ENCODE peak calls at places on chromosomes 12 and 14, in nine cellular contexts. J, N, B, S, F, Z, I, U and Y are unnamed samples.

GRCh38 chr12:75529826-75530225 is 18.4 kb upstream of the KRR1 start:
- DNase-seq in J (no peak), N (no peak), S (no peak), Z (no peak), F (no peak), U (no peak), B (no peak), I (no peak), Y (no peak)

GRCh38 chr12:122024132-122024785 is 2.6 kb downstream of the BCL7A start:
- DNase-seq in N (no peak), I (no peak), Z (no peak), S (no peak), F (no peak), B (peak), J (no peak), U (no peak), Y (no peak)

GRCh38 chr14:71890541-71890940 is 41.7 kb upstream of the RGS6 start:
- DNase-seq in Z (no peak), B (no peak), I (no peak), U (no peak), S (no peak), F (no peak), N (no peak), J (no peak), Y (no peak)

GRCh38 chr12:116697305-116698130 is 40.4 kb downstream of the SPRING1 start:
- DNase-seq in I (no peak), J (no peak), U (no peak), S (peak), Z (no peak), N (peak), F (no peak), B (no peak), Y (no peak)

GRCh38 chr12:71438670-71439361 is 782 bp upstream of the LGR5 start:
- DNase-seq in J (no peak), F (no peak), S (no peak), B (no peak), U (no peak), Z (no peak), N (no peak), I (no peak), Y (no peak)

GRCh38 chr12:49253033-49253623 is 11.8 kb upstream of the TUBA1C start:
- DNase-seq in J (no peak), U (no peak), Z (no peak), B (peak), N (no peak), S (no peak), F (no peak), I (peak), Y (no peak)

GRCh38 chr12:89671469-89671868 is 37.2 kb downstream of the ATP2B1 start:
- DNase-seq in U (no peak), Z (no peak), S (no peak), J (no peak), F (no peak), I (peak), N (no peak), B (peak), Y (no peak)

GRCh38 chr12:120662879-120663278 is 22.5 kb downstream of the CABP1 start:
- DNase-seq in J (no peak), B (no peak), U (no peak), S (no peak), I (no peak), N (peak), F (no peak), Z (no peak), Y (no peak)

GRCh38 chr14:77043984-77044485 is 15.5 kb upstream of the IRF2BPL start:
- DNase-seq in S (no peak), N (no peak), U (no peak), J (no peak), B (no peak), Z (no peak), I (no peak), F (no peak), Y (no peak)

GRCh38 chr14:104822821-104823615 is 22.1 kb downstream of the ZBTB42 start:
- DNase-seq in I (no peak), S (no peak), J (no peak), B (no peak), U (no peak), N (no peak), F (peak), Z (no peak), Y (no peak)

GRCh38 chr12:124916370-124917134 is 2.1 kb upstream of the UBC start:
- DNase-seq in I (peak), Z (peak), B (peak), J (no peak), S (no peak), N (peak), U (no peak), F (no peak), Y (no peak)

GRCh38 chr12:126093911-126094310 is 1028.7 kb downstream of the AACS start:
- DNase-seq in J (no peak), F (no peak), N (no peak), S (no peak), I (peak), U (no peak), Z (no peak), B (no peak), Y (no peak)

GRCh38 chr12:125249932-125250331 is 184.7 kb downstream of the AACS start:
- DNase-seq in U (no peak), S (no peak), F (no peak), J (no peak), B (no peak), Z (no peak), I (no peak), N (no peak), Y (no peak)

GRCh38 chr14:24428628-24429394 is 657 bp downstream of the CBLN3 start:
- DNase-seq in S (no peak), N (no peak), F (peak), Z (no peak), I (no peak), J (no peak), U (no peak), B (no peak), Y (no peak)

GRCh38 chr14:43640718-43641267 is 866.3 kb downstream of the FSCB start:
- DNase-seq in N (no peak), J (no peak), Z (no peak), U (no peak), S (no peak), F (no peak), B (no peak), I (no peak), Y (no peak)

GRCh38 chr14:40694026-40694425 is 912.6 kb upstream of the LRFN5 start:
- DNase-seq in J (no peak), I (no peak), N (no peak), B (no peak), S (no peak), F (no peak), Z (no peak), U (no peak), Y (no peak)

GRCh38 chr12:71183846-71184245 is 26.0 kb upstream of the TSPAN8 start:
- DNase-seq in U (no peak), F (no peak), J (no peak), I (peak), N (no peak), B (no peak), S (no peak), Z (no peak), Y (no peak)

GRCh38 chr12:7107181-7108041 is 1.6 kb downstream of the C1RL start:
- DNase-seq in S (no peak), F (no peak), B (peak), N (peak), U (no peak), I (no peak), Z (no peak), J (no peak), Y (no peak)

GRCh38 chr12:2284857-2285256 is 232.1 kb downstream of the CACNA1C start:
- DNase-seq in Z (peak), I (peak), F (no peak), B (peak), U (no peak), S (peak), J (no peak), N (peak), Y (peak)

GRCh38 chr12:108852674-108853073 is 4.7 kb downstream of the SSH1 start:
- DNase-seq in N (no peak), B (no peak), Z (no peak), U (no peak), J (no peak), S (no peak), F (no peak), I (peak), Y (no peak)

GRCh38 chr12:53069621-53070410 is 9.4 kb downstream of the SPRYD3 start:
- DNase-seq in S (no peak), Z (no peak), U (no peak), J (no peak), N (no peak), F (peak), I (no peak), B (no peak), Y (no peak)

GRCh38 chr12:64526859-64527258 is 74.9 kb downstream of the TBK1 start:
- DNase-seq in I (no peak), Z (no peak), J (no peak), N (no peak), B (no peak), F (no peak), U (no peak), S (no peak), Y (no peak)

GRCh38 chr12:100020370-100020769 is 35.6 kb upstream of the ANKS1B start:
- DNase-seq in B (peak), Z (no peak), I (peak), J (no peak), N (no peak), S (no peak), U (no peak), F (no peak), Y (no peak)

GRCh38 chr12:50620050-50620974 is 115.5 kb downstream of the DIP2B start:
- DNase-seq in J (no peak), F (no peak), U (no peak), Z (no peak), N (no peak), S (no peak), I (peak), B (peak), Y (no peak)

GRCh38 chr12:51382173-51382572 is 9.0 kb downstream of the GALNT6 start:
- DNase-seq in F (no peak), N (no peak), I (no peak), B (no peak), Z (no peak), J (no peak), S (no peak), U (no peak), Y (no peak)

GRCh38 chr12:6963741-6964446 is 6.6 kb downstream of the PHB2 start:
- DNase-seq in F (no peak), I (no peak), S (no peak), J (no peak), Z (no peak), B (no peak), N (no peak), U (no peak), Y (no peak)

GRCh38 chr12:34404377-34405285 is 382.3 kb downstream of the ALG10 start:
- DNase-seq in Z (peak), U (no peak), J (no peak), I (no peak), B (no peak), S (peak), N (no peak), F (peak), Y (peak)

GRCh38 chr12:119826661-119827435 is 50.3 kb downstream of the CIT start:
- DNase-seq in Z (no peak), B (no peak), N (no peak), J (no peak), S (no peak), U (no peak), I (peak), F (no peak), Y (no peak)

GRCh38 chr12:51217133-51217967 is 512 bp downstream of the POU6F1 start:
- DNase-seq in N (peak), J (no peak), I (no peak), B (no peak), U (peak), S (peak), Z (peak), F (peak), Y (peak)

GRCh38 chr12:73225371-73225937 is 953.3 kb downstream of the TRHDE start:
- DNase-seq in Z (no peak), B (no peak), N (no peak), U (no peak), F (no peak), S (no peak), I (no peak), J (no peak), Y (no peak)

GRCh38 chr12:75890660-75891059 is 140.9 kb downstream of the PHLDA1 start:
- DNase-seq in U (no peak), B (no peak), Z (peak), N (no peak), F (no peak), I (no peak), J (no peak), S (no peak), Y (no peak)

GRCh38 chr12:92593734-92594402 is 108.9 kb upstream of the PLEKHG7 start:
- DNase-seq in Z (peak), B (peak), S (no peak), I (peak), J (no peak), U (peak), N (peak), F (no peak), Y (peak)

GRCh38 chr14:31127690-31128089 is 79.9 kb downstream of the HECTD1 start:
- DNase-seq in B (peak), J (no peak), I (no peak), U (no peak), S (no peak), F (no peak), N (peak), Z (no peak), Y (no peak)

GRCh38 chr12:6618483-6618882 is 11.3 kb upstream of the CHD4 start:
- DNase-seq in N (no peak), J (no peak), B (no peak), F (no peak), U (no peak), S (no peak), Z (no peak), I (no peak), Y (no peak)

GRCh38 chr12:94149781-94150482 is 1.6 kb downstream of the PLXNC1 start:
- DNase-seq in B (no peak), U (no peak), F (peak), N (peak), J (no peak), I (no peak), S (peak), Z (no peak), Y (peak)

GRCh38 chr12:57626111-57626928 is 6.7 kb downstream of the B4GALNT1 start:
- DNase-seq in J (no peak), I (no peak), B (no peak), N (no peak), S (no peak), U (no peak), F (no peak), Z (no peak), Y (no peak)

GRCh38 chr12:57628280-57629191 is 4.5 kb downstream of the B4GALNT1 start:
- DNase-seq in Z (no peak), J (no peak), F (no peak), B (no peak), U (no peak), N (no peak), S (no peak), I (no peak), Y (no peak)

GRCh38 chr12:57626929-57627445 is 6.0 kb downstream of the B4GALNT1 start:
- DNase-seq in Z (no peak), N (no peak), B (no peak), J (no peak), S (no peak), U (no peak), I (no peak), F (no peak), Y (no peak)

GRCh38 chr12:57625261-57626032 is 7.6 kb downstream of the B4GALNT1 start:
- DNase-seq in N (no peak), J (no peak), F (no peak), B (no peak), U (no peak), I (no peak), Z (no peak), S (no peak), Y (no peak)

DNA sequence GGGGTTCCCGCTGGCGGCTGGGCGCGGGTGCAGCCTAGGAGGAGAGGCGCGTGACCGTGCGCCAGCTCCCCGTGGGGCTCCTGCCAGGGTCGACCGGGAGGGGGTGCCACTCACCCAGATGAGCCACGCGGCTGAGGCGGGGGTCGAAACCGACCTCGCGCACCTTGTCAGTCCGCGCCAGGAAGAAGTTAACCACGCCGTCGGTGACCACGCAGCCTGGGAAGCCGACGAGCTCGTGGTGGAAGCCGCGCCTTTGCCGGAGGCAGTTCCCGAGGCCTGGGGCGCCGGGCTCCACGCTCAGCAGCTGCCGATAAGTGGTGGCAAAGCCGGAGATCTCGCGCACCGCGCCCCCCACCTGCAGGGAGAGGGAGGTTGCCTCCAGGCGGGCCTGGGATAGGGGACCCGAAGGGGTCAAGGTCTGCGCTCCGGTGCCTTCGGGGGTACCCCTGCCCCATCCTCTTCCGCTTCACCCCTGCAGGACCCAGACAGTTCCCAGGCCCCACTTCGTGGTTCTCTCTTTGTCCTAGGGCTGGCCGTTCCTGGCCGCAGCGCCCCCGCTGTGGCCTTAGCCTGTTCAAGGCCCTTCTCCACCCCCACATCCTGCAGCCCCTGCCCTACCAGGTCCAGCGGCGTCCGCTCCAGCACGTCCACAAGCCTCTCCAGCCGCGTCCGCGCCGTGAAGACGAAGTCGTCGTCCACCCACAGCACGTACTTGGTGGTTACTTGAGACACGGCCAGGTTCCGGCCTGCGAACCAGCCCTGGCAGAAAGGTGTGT is 5.3 kb downstream of the B4GALNT1 start:
- DNase-seq in S (no peak), F (no peak), B (no peak), N (no peak), U (no peak), Z (no peak), I (no peak), J (no peak), Y (no peak)
- TF ChIP-seq CTCF in S (no peak), F (no peak), B (no peak), N (no peak), U (peak), Z (no peak), I (no peak), J (no peak), Y (no peak)

GRCh38 chr14:103530390-103530789 is 1.4 kb downstream of the TRMT61A start:
- DNase-seq in J (no peak), U (no peak), Z (no peak), S (no peak), I (no peak), B (no peak), N (no peak), F (no peak), Y (no peak)
- H3K4me3 ChIP-seq in J (no peak), U (peak), Z (no peak), S (peak), I (no peak), B (no peak), N (peak), F (peak), Y (peak)

DNA sequence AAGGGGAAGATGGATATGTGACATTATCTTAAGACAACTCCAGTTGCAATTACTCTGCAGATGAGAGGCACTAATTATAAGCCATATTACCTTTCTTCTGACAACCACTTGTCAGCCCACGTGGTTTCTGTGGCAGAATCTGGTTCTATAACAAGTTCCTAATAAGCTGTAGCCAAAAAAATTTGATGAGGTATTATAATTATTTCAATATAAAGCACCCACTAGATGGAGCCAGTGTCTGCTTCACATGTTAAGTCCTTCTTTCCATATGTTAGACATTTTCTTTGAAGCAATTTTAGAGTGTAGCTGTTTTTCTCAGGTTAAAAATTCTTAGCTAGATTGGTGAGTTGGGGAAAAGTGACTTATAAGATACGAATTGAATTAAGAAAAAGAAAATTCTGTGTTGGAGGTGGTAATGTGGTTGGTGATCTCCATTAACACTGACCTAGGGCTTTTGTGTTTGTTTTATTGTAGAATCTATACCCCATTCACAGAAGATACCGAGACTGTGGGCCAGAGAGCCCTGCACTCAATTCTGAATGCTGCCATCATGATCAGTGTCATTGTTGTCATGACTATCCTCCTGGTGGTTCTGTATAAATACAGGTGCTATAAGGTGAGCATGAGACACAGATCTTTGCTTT is 36.9 kb downstream of the PSEN1 start:
- DNase-seq in U (no peak), I (peak), S (no peak), J (no peak), N (peak), B (peak), F (no peak), Z (no peak), Y (no peak)
- TF ChIP-seq CTCF in U (peak), I (peak), S (peak), J (peak), N (peak), B (peak), F (peak), Z (peak), Y (peak)

DNA sequence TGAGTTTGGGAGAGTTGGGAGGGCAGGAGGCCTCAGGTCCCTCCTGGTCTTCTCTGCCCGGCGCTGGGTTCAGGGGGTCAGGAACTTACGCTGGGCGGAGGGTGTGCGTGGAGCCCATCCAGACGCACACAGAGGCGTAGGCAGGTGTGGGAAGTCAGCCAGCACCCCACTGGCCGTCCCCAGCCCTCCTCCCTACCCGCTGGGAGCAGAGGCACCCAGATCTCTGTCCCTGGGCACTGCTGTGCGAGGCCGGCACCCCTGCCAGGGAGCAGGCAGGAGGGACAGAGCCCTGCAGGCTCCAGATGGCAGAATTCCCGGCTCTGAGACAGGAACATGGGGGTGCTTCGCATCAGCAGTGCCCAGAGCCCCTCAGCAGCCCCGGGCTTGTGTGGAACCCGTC is 59.6 kb downstream of the LRCOL1 start:
- DNase-seq in U (no peak), Z (no peak), B (no peak), J (no peak), N (no peak), F (no peak), I (no peak), S (no peak), Y (no peak)
- H3K4me3 ChIP-seq in U (no peak), Z (no peak), B (no peak), J (no peak), N (no peak), F (no peak), I (no peak), S (no peak), Y (no peak)

DNA sequence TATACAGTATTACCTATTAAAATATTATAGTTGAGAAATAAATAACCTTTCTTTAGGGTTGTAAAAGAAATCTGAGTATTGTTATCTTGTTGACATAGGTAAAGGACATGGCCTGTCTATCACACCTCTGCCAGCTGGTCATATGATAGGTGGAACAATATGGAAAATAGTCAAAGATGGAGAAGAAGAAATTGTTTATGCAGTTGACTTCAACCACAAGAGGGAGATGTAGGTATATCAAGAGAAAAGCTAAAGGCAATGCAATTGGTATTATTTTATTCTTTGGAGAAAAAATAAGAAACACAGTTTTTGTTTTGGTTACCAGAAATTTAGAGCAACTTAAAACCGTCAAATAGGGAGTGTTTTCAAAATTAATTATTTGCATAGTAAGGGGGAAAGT is 13.5 kb downstream of the CPSF2 start:
- DNase-seq in U (no peak), F (no peak), Z (no peak), N (peak), I (peak), B (peak), S (no peak), J (no peak), Y (no peak)
- TF ChIP-seq CTCF in U (peak), F (peak), Z (peak), N (peak), I (peak), B (peak), S (peak), J (peak), Y (peak)

GRCh38 chr14:50859296-50859624 is 12.6 kb upstream of the ABHD12B start:
- DNase-seq in U (no peak), F (no peak), I (no peak), S (no peak), J (no peak), B (no peak), Z (no peak), N (peak), Y (no peak)
- H3K4me3 ChIP-seq in U (peak), F (peak), I (peak), S (peak), J (no peak), B (peak), Z (peak), N (peak), Y (peak)